ENCODE peak calls at places on chromosomes 11 and 22, in eight cellular contexts. H is upper lobe of left lung; O is germinal center; C is progenitor cell of endocrine pancreas; D is NCI-H1417 treated with DMSO at 0.1 percent for 48 hours; U is COR-L47; P is skeletal muscle cell; J is activated CD4-positive, alpha-beta T cell treated with anti-CD3 and anti-CD28 coated beads for 48 hours. I is an unnamed sample.

GRCh38 chr11:33172996-33173395 is 11.7 kb upstream of the CSTF3 start:
- DNase-seq in J (no peak), D (no peak), H (peak; percentile 55), U (no peak), O (no peak), C (no peak), P (no peak), I (no peak)

GRCh38 chr22:45934659-45935341 is 42.2 kb downstream of the WNT7B start:
- DNase-seq in J (no peak), P (peak; percentile 49), D (no peak), C (no peak), U (peak; percentile 63), H (peak; percentile 32), O (no peak), I (no peak)

GRCh38 chr22:44595841-44596341 is 97.9 kb upstream of the RTL6 start:
- DNase-seq in U (peak; percentile 61), J (no peak), H (no peak), O (no peak), C (no peak), D (no peak), P (no peak), I (no peak)

GRCh38 chr11:10514210-10514609 is 26.8 kb downstream of the RNF141 start:
- DNase-seq in O (no peak), J (no peak), C (no peak), P (no peak), U (peak; percentile 6), H (no peak), D (no peak), I (no peak)

GRCh38 chr11:114160884-114161283 is 101.4 kb downstream of the ZBTB16 start:
- DNase-seq in H (no peak), P (peak; percentile 74), C (no peak), D (no peak), O (no peak), U (no peak), J (no peak), I (no peak)

GRCh38 chr11:65558002-65558784 is at the start of gene LTBP3:
- DNase-seq in C (peak; percentile 47), U (peak; percentile 63), O (peak; percentile 57), H (peak; percentile 74), P (no peak), J (peak; percentile 49), D (no peak), I (no peak)

GRCh38 chr11:26263769-26264168 is 68.2 kb upstream of the ANO3 start:
- DNase-seq in H (no peak), U (no peak), D (no peak), J (no peak), C (no peak), O (no peak), P (no peak), I (no peak)

GRCh38 chr11:70402685-70403084 is 4.4 kb downstream of the CTTN start:
- DNase-seq in P (no peak), J (no peak), H (no peak), C (no peak), D (no peak), O (no peak), U (no peak), I (no peak)

GRCh38 chr11:94184362-94184761 is 55.7 kb downstream of the PANX1 start:
- DNase-seq in U (no peak), C (no peak), H (no peak), O (no peak), J (no peak), P (no peak), D (no peak), I (no peak)

GRCh38 chr11:27282141-27282590 is 80.8 kb downstream of the CCDC34 start:
- DNase-seq in H (no peak), U (no peak), C (no peak), D (no peak), P (peak; percentile 94), J (no peak), O (no peak), I (no peak)

GRCh38 chr11:110031171-110031570 is 62.0 kb upstream of the ZC3H12C start:
- DNase-seq in C (no peak), P (no peak), H (no peak), J (no peak), O (no peak), D (no peak), U (no peak), I (no peak)

GRCh38 chr11:62921573-62922188 is 518 bp upstream of the CHRM1 start:
- DNase-seq in U (peak; percentile 80), J (no peak), D (no peak), P (no peak), H (no peak), C (no peak), O (no peak), I (no peak)

GRCh38 chr11:34585870-34586654 is 34.8 kb upstream of the EHF start:
- DNase-seq in H (no peak), D (no peak), P (peak; percentile 20), J (no peak), O (peak; percentile 73), U (peak; percentile 46), C (no peak), I (no peak)

GRCh38 chr22:39078329-39078728 is 1.3 kb downstream of the APOBEC3G start:
- DNase-seq in U (no peak), D (no peak), C (no peak), P (no peak), H (no peak), O (no peak), J (no peak), I (no peak)

GRCh38 chr11:78727816-78728215 is 153.2 kb upstream of the NARS2 start:
- DNase-seq in O (no peak), C (no peak), J (no peak), U (no peak), D (no peak), H (no peak), P (no peak), I (no peak)

GRCh38 chr11:3671334-3672254 is at the start of gene CHRNA10:
- DNase-seq in J (no peak), O (no peak), H (no peak), U (peak; percentile 23), C (no peak), D (no peak), P (no peak), I (no peak)

GRCh38 chr11:65419773-65420481 is 2.7 kb upstream of the NEAT1 start:
- DNase-seq in U (peak; percentile 35), O (no peak), H (peak; percentile 98), P (peak; percentile 92), C (no peak), J (peak; percentile 77), D (peak; percentile 40), I (peak; percentile 38)